ENCODE peak calls at places on chromosomes 12 and 14, in five cellular contexts. One of them, this sample, is unnamed.
A peak's percentile ranks its signal among the peaks of the same experiment; 100 is the strongest.

GRCh38 chr12:96183734-96184370 is 10.3 kb upstream of the ELK3 start:
- DNase-seq in HuH-7: no peak
- DNase-seq in C1 segment of cervical spinal cord: no peak
- DNase-seq in hypothalamus: no peak
- DNase-seq in tibial artery: no peak
- DNase-seq in this sample: no peak

GRCh38 chr12:57046947-57047890 is 2.7 kb downstream of the MYO1A start:
- DNase-seq in HuH-7: no peak
- DNase-seq in C1 segment of cervical spinal cord: no peak
- DNase-seq in tibial artery: no peak
- DNase-seq in hypothalamus: no peak
- DNase-seq in this sample: no peak

GRCh38 chr14:90583427-90583826 is 186.6 kb downstream of the CALM1 start:
- DNase-seq in HuH-7: no peak
- DNase-seq in hypothalamus: no peak
- DNase-seq in C1 segment of cervical spinal cord: no peak
- DNase-seq in tibial artery: no peak
- DNase-seq in this sample: no peak

GRCh38 chr14:72594099-72594901 is 299.6 kb downstream of the DPF3 start:
- DNase-seq in hypothalamus: no peak
- DNase-seq in tibial artery: no peak
- DNase-seq in C1 segment of cervical spinal cord: no peak
- DNase-seq in HuH-7: no peak
- DNase-seq in this sample: no peak

GRCh38 chr12:62719027-62719426 is 215.9 kb downstream of the PPM1H start:
- DNase-seq in hypothalamus: no peak
- DNase-seq in tibial artery: no peak
- DNase-seq in C1 segment of cervical spinal cord: no peak
- DNase-seq in HuH-7: no peak
- DNase-seq in this sample: no peak

GRCh38 chr14:75301666-75302325 is 23.2 kb downstream of the FOS start:
- DNase-seq in hypothalamus: no peak
- DNase-seq in C1 segment of cervical spinal cord: no peak
- DNase-seq in tibial artery: peak; percentile 60
- DNase-seq in HuH-7: no peak
- DNase-seq in this sample: no peak

GRCh38 chr12:28795306-28795705 is 353.8 kb upstream of the FAR2 start:
- DNase-seq in C1 segment of cervical spinal cord: no peak
- DNase-seq in hypothalamus: no peak
- DNase-seq in HuH-7: no peak
- DNase-seq in tibial artery: no peak
- DNase-seq in this sample: no peak

GRCh38 chr12:93376436-93377251 is 1.1 kb upstream of the NUDT4 start:
- DNase-seq in hypothalamus: no peak
- DNase-seq in C1 segment of cervical spinal cord: no peak
- DNase-seq in tibial artery: no peak
- DNase-seq in HuH-7: peak; percentile 38
- DNase-seq in this sample: no peak

GRCh38 chr12:13091831-13092230 is 11.6 kb downstream of the GSG1 start:
- DNase-seq in HuH-7: no peak
- DNase-seq in tibial artery: no peak
- DNase-seq in C1 segment of cervical spinal cord: no peak
- DNase-seq in hypothalamus: no peak
- DNase-seq in this sample: no peak

GRCh38 chr12:68451261-68452091 is 119.3 kb upstream of the MDM1 start:
- DNase-seq in C1 segment of cervical spinal cord: no peak
- DNase-seq in hypothalamus: no peak
- DNase-seq in tibial artery: peak; percentile 63
- DNase-seq in HuH-7: no peak
- DNase-seq in this sample: no peak

GRCh38 chr12:97573901-97574300 is 111.3 kb downstream of the RMST start:
- DNase-seq in HuH-7: no peak
- DNase-seq in C1 segment of cervical spinal cord: no peak
- DNase-seq in hypothalamus: no peak
- DNase-seq in tibial artery: no peak
- DNase-seq in this sample: no peak

GRCh38 chr12:128551266-128552025 is 272.3 kb downstream of the SLC15A4 start:
- DNase-seq in hypothalamus: no peak
- DNase-seq in HuH-7: no peak
- DNase-seq in C1 segment of cervical spinal cord: no peak
- DNase-seq in tibial artery: no peak
- DNase-seq in this sample: no peak

GRCh38 chr12:89326260-89327040 is 25.9 kb downstream of the DUSP6 start:
- DNase-seq in tibial artery: no peak
- DNase-seq in HuH-7: no peak
- DNase-seq in C1 segment of cervical spinal cord: no peak
- DNase-seq in hypothalamus: no peak
- DNase-seq in this sample: no peak

GRCh38 chr14:105021656-105022275 is 883 bp upstream of the CDCA4 start:
- DNase-seq in tibial artery: no peak
- DNase-seq in C1 segment of cervical spinal cord: no peak
- DNase-seq in HuH-7: peak; percentile 62
- DNase-seq in hypothalamus: no peak
- DNase-seq in this sample: no peak

GRCh38 chr12:118055865-118056773 is 4.9 kb downstream of the WSB2 start:
- DNase-seq in C1 segment of cervical spinal cord: no peak
- DNase-seq in HuH-7: no peak
- DNase-seq in tibial artery: no peak
- DNase-seq in hypothalamus: no peak
- DNase-seq in this sample: peak; percentile 40

GRCh38 chr14:55298423-55298822 is 27.2 kb downstream of the FBXO34 start:
- DNase-seq in HuH-7: no peak
- DNase-seq in hypothalamus: no peak
- DNase-seq in C1 segment of cervical spinal cord: no peak
- DNase-seq in tibial artery: no peak
- DNase-seq in this sample: no peak

GRCh38 chr14:75197338-75197737 is 20.9 kb upstream of the TMED10 start:
- DNase-seq in hypothalamus: no peak
- DNase-seq in tibial artery: no peak
- DNase-seq in C1 segment of cervical spinal cord: no peak
- DNase-seq in HuH-7: no peak
- DNase-seq in this sample: no peak

GRCh38 chr12:78096909-78097597 is 266.4 kb downstream of the NAV3 start:
- DNase-seq in C1 segment of cervical spinal cord: no peak
- DNase-seq in tibial artery: no peak
- DNase-seq in HuH-7: no peak
- DNase-seq in hypothalamus: no peak
- DNase-seq in this sample: no peak

GRCh38 chr12:112010415-112011344 is 2.3 kb downstream of the TMEM116 start:
- DNase-seq in HuH-7: no peak
- DNase-seq in tibial artery: no peak
- DNase-seq in hypothalamus: no peak
- DNase-seq in C1 segment of cervical spinal cord: no peak
- DNase-seq in this sample: no peak

GRCh38 chr14:106318700-106319099 is 792.3 kb downstream of the TMEM121 start:
- DNase-seq in tibial artery: no peak
- DNase-seq in hypothalamus: no peak
- DNase-seq in HuH-7: no peak
- DNase-seq in C1 segment of cervical spinal cord: no peak
- DNase-seq in this sample: no peak

GRCh38 chr12:52522346-52523011 is 2.3 kb upstream of the KRT5 start:
- DNase-seq in C1 segment of cervical spinal cord: no peak
- DNase-seq in HuH-7: no peak
- DNase-seq in tibial artery: no peak
- DNase-seq in hypothalamus: no peak
- DNase-seq in this sample: no peak

GRCh38 chr12:115322275-115322674 is 638.3 kb upstream of the TBX3 start:
- DNase-seq in tibial artery: no peak
- DNase-seq in HuH-7: no peak
- DNase-seq in C1 segment of cervical spinal cord: no peak
- DNase-seq in hypothalamus: no peak
- DNase-seq in this sample: no peak

GRCh38 chr12:133080051-133080618 is 588 bp upstream of the ZNF140 start:
- DNase-seq in C1 segment of cervical spinal cord: peak; percentile 92
- DNase-seq in tibial artery: peak; percentile 98
- DNase-seq in hypothalamus: peak; percentile 96
- DNase-seq in HuH-7: peak; percentile 64
- DNase-seq in this sample: peak; percentile 98

GRCh38 chr14:72598328-72598727 is 295.6 kb downstream of the DPF3 start:
- DNase-seq in tibial artery: no peak
- DNase-seq in C1 segment of cervical spinal cord: no peak
- DNase-seq in hypothalamus: no peak
- DNase-seq in HuH-7: no peak
- DNase-seq in this sample: no peak

This sample was measured in pancreas.